ENCODE peak calls at places on chromosome 10, in five cellular contexts. F is A549, K is HepG2, S is K562, Y is GM12878. E is an unnamed sample.

GRCh38 chr10:89475567-89475966 is 59.8 kb downstream of the SLC16A12 start:
- DNase-seq in Y (no peak), S (no peak), K (peak; percentile 70), F (no peak), E (no peak)

GRCh38 chr10:80487791-80488538 is 33.9 kb downstream of the TSPAN14 start:
- DNase-seq in K (no peak), Y (no peak), S (peak; percentile 55), F (no peak), E (no peak)

GRCh38 chr10:123570898-123571515 is 95.1 kb upstream of the GPR26 start:
- DNase-seq in K (no peak), F (no peak), S (no peak), Y (no peak), E (peak; percentile 42)

GRCh38 chr10:44478040-44478439 is 93.1 kb upstream of the CXCL12 start:
- DNase-seq in F (no peak), S (peak; percentile 63), Y (no peak), K (no peak), E (no peak)

GRCh38 chr10:130747359-130747758 is 564.2 kb downstream of the TCERG1L start:
- DNase-seq in Y (no peak), K (no peak), S (no peak), F (no peak), E (no peak)

GRCh38 chr10:43214071-43214955 is 52.6 kb downstream of the RASGEF1A start:
- DNase-seq in Y (no peak), S (no peak), F (peak; percentile 25), K (no peak), E (no peak)

GRCh38 chr10:124092270-124093075 is 925 bp downstream of the CHST15 start:
- DNase-seq in F (peak; percentile 62), K (no peak), S (no peak), Y (no peak), E (peak; percentile 82)

GRCh38 chr10:97048649-97049427 is 136.9 kb downstream of the SLIT1 start:
- DNase-seq in Y (no peak), K (no peak), F (no peak), S (no peak), E (no peak)

GRCh38 chr10:44963772-44964633 is 4.4 kb downstream of the RASSF4 start:
- DNase-seq in K (peak; percentile 85), F (no peak), Y (no peak), S (no peak), E (peak; percentile 59)

GRCh38 chr10:101012525-101013364 is 13.1 kb downstream of the LZTS2 start:
- DNase-seq in F (peak; percentile 97), Y (peak; percentile 61), K (peak; percentile 89), S (peak; percentile 64), E (no peak)

GRCh38 chr10:112375721-112376577 is 2.0 kb downstream of the ACSL5 start:
- DNase-seq in S (no peak), F (no peak), Y (peak; percentile 48), K (peak; percentile 56), E (no peak)

GRCh38 chr10:33547976-33548375 is 213.5 kb upstream of the NRP1 start:
- DNase-seq in K (no peak), S (no peak), Y (no peak), F (no peak), E (no peak)

GRCh38 chr10:125235093-125236069 is 75.0 kb upstream of the CTBP2 start:
- DNase-seq in S (no peak), F (no peak), Y (no peak), K (no peak), E (no peak)

GRCh38 chr10:30759423-30759822 is 129.9 kb upstream of the LYZL2 start:
- DNase-seq in S (no peak), F (no peak), K (no peak), Y (no peak), E (no peak)

GRCh38 chr10:22253578-22253882 is 35.7 kb upstream of the EBLN1 start:
- DNase-seq in Y (no peak), S (no peak), F (no peak), K (no peak), E (no peak)

GRCh38 chr10:31010062-31010461 is 21.6 kb downstream of the ZNF438 start:
- DNase-seq in F (no peak), Y (no peak), S (no peak), K (no peak), E (no peak)

GRCh38 chr10:88157981-88158465 is 294.6 kb downstream of the PTEN start:
- DNase-seq in K (no peak), Y (no peak), F (peak; percentile 35), S (no peak), E (no peak)

GRCh38 chr10:69180525-69181204 is 631 bp downstream of the SUPV3L1 start:
- DNase-seq in K (no peak), F (peak; percentile 24), S (peak; percentile 45), Y (no peak), E (no peak)

GRCh38 chr10:110963162-110963561 is 43.8 kb downstream of the SHOC2 start:
- DNase-seq in F (no peak), S (no peak), K (no peak), Y (no peak), E (no peak)

GRCh38 chr10:126592901-126593300 is 77.6 kb downstream of the C10orf90 start:
- DNase-seq in S (no peak), F (no peak), K (no peak), Y (no peak), E (no peak)

GRCh38 chr10:110815354-110816004 is 56.2 kb upstream of the PDCD4 start:
- DNase-seq in K (no peak), Y (peak; percentile 73), S (no peak), F (no peak), E (no peak)

GRCh38 chr10:17805440-17805839 is 3.7 kb upstream of the MRC1 start:
- DNase-seq in S (no peak), K (no peak), F (no peak), Y (no peak), E (no peak)

GRCh38 chr10:7506571-7506970 is 95.7 kb upstream of the SFMBT2 start:
- DNase-seq in K (no peak), F (no peak), Y (no peak), S (no peak), E (no peak)

GRCh38 chr10:102651455-102652169 is 7.3 kb downstream of the TRIM8 start:
- DNase-seq in K (no peak), F (no peak), Y (no peak), S (no peak), E (no peak)

GRCh38 chr10:24665001-24665400 is 58.7 kb downstream of the ARHGAP21 start:
- DNase-seq in K (no peak), Y (no peak), F (no peak), S (no peak), E (no peak)

GRCh38 chr10:96338279-96338925 is 20.4 kb downstream of the OPALIN start:
- DNase-seq in K (no peak), F (no peak), Y (no peak), S (no peak), E (no peak)

GRCh38 chr10:132565516-132566209 is 28.1 kb downstream of the INPP5A start:
- DNase-seq in F (no peak), S (no peak), Y (no peak), K (no peak), E (no peak)

GRCh38 chr10:60426425-60426824 is 36.8 kb upstream of the ANK3 start:
- DNase-seq in Y (no peak), S (no peak), K (peak; percentile 6), F (peak; percentile 35), E (no peak)

GRCh38 chr10:60423920-60424319 is 34.2 kb upstream of the ANK3 start:
- DNase-seq in F (no peak), Y (no peak), K (no peak), S (no peak), E (no peak)

GRCh38 chr10:60427148-60427547 is 37.5 kb upstream of the ANK3 start:
- DNase-seq in S (no peak), F (no peak), K (no peak), Y (no peak), E (no peak)

GRCh38 chr10:60424971-60425370 is 35.3 kb upstream of the ANK3 start:
- DNase-seq in S (no peak), K (no peak), F (no peak), Y (no peak), E (no peak)

GRCh38 chr10:60425392-60426110 is 35.9 kb upstream of the ANK3 start:
- DNase-seq in K (no peak), F (no peak), S (no peak), Y (no peak), E (no peak)
- TF ChIP-seq CEBPB in K (no peak), F (no peak), S (no peak), Y (no peak), E (no peak)

DNA sequence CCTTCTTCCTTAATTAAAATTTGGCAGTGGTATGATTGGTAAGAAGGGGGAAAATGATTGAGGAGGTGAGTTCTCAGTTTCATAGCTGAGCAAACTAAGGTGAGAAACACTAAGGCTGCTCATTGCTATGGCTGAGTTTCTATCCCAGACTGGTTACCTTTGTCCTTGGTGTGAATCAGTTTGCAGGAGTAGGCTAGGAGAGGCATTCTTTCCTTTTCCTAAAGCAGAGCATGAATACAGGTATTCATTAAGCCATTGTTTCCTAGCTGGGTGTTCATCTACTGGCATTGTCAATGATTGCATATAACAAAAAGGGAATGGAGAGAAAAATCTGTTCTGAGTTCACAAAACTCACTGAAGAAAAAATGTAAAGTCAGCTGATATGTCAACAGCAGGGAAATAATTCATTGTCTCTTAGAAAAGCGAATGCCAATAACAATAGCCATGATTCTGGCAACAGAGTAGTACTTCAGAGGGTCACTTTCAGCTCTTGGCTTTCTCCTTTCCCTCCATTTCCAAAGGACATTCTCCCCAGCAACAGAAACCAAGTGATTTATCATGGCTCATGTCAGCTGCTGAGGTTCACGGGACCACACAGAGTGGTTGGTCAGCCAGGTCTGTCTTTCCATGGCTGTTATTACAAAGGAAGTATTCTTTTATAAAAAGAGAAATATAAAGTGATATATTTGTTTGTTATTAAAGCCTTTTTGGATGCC is 234.0 kb downstream of the BICC1 start:
- DNase-seq in S (no peak), K (no peak), F (no peak), Y (no peak), E (no peak)
- TF ChIP-seq HDAC2 in S (no peak), K (no peak), F (no peak), Y (no peak), E (no peak)

DNA sequence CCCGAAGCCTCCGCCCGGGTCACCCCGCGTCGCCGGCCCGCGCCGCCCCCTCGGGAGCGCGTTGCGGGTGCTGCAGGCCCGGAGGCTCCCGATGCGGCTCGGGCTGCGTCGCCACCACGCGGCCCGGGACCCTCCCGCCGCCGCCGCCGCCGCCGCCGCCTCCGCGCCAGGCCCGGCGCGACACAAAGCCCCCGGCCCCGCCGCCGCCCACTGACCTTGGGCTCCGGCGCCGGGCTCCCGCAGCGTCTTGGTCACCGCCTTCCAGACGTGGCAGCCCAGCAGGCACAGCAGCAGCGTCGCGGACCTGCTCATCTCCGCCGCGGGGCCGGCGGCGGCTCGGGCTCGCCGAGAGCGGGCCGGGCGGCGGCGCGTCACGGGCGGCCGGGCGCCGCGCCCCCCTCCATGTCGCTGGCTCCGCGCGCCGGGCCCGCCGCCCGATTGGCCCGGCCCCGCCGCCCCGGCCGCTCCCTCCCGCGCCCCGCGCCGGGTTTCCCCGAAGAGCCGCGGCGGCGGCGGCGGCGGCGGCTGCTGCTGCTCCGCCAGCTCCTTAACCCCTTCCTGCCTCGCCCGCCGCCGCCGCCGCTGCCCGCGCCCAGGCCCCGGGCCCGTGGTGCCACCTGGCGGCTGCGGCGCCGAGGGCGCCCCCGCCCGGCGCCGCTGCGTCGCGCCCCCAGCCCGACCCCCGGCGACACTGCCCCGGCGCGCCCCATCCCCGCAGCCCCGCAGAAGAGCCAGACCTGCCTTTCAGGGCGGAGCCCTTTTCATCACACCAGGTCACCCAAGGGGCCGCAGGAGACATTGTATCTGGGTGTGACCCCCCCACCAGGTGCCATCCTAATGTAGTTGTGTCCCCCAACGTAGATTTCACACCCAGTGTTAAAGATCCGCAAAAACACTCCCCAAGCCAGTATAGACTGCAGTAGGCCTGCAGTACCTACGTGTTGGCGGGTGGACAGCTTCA is at the start of gene FAM171A1:
- DNase-seq in S (peak; percentile 66), K (no peak), F (peak; percentile 68), Y (no peak), E (peak; percentile 80)
- TF ChIP-seq CEBPB in S (no peak), K (no peak), F (no peak), Y (no peak), E (no peak)

GRCh38 chr10:76113952-76114351 is 682.5 kb downstream of the LRMDA start:
- DNase-seq in K (peak; percentile 23), F (no peak), Y (no peak), S (no peak), E (no peak)
- TF ChIP-seq HDAC2 in K (no peak), F (no peak), Y (no peak), S (no peak), E (no peak)